ENCODE peak calls at places on chromosomes 7 and 10, in seven cellular contexts. J is mesenchymal stem cell, C is vagina, N is RWPE2, Q is breast epithelium, F is cardiac muscle cell, D is uterus. T is an unnamed sample.

GRCh38 chr10:23174075-23174973 is 17.8 kb upstream of the PTF1A start:
- DNase-seq in J (no peak), C (no peak), N (no peak), Q (no peak), F (no peak), D (no peak), T (no peak)

GRCh38 chr7:2219136-2219535 is 13.6 kb downstream of the MAD1L1 start:
- DNase-seq in J (no peak), C (no peak), N (peak), Q (no peak), F (no peak), D (no peak), T (no peak)

GRCh38 chr10:49749556-49750491 is 12.3 kb downstream of the OGDHL start:
- DNase-seq in J (no peak), C (no peak), N (no peak), Q (no peak), F (no peak), D (no peak), T (no peak)

GRCh38 chr10:57830877-57831535 is 436.7 kb downstream of the IPMK start:
- DNase-seq in J (no peak), C (no peak), N (no peak), Q (no peak), F (no peak), D (no peak), T (no peak)

GRCh38 chr10:87740232-87740631 is 77.8 kb downstream of the ATAD1 start:
- DNase-seq in J (peak), C (no peak), N (no peak), Q (no peak), F (peak), D (no peak), T (no peak)

GRCh38 chr10:69901623-69902505 is 100.2 kb downstream of the COL13A1 start:
- DNase-seq in J (peak), C (no peak), N (no peak), Q (no peak), F (peak), D (peak), T (no peak)

GRCh38 chr10:117972168-117972822 is 74.4 kb downstream of the RAB11FIP2 start:
- DNase-seq in J (no peak), C (no peak), N (no peak), Q (no peak), F (no peak), D (no peak), T (no peak)

GRCh38 chr7:129779602-129780256 is 168.2 kb downstream of the NRF1 start:
- DNase-seq in J (no peak), C (no peak), N (no peak), Q (peak), F (no peak), D (no peak), T (no peak)

GRCh38 chr7:131861620-131862346 is 305.4 kb upstream of the PODXL start:
- DNase-seq in J (no peak), C (no peak), N (no peak), Q (no peak), F (peak), D (no peak), T (no peak)

GRCh38 chr7:45253368-45253767 is 95.8 kb downstream of the RAMP3 start:
- DNase-seq in J (no peak), C (no peak), N (no peak), Q (no peak), F (no peak), D (no peak), T (no peak)

GRCh38 chr7:30237271-30237695 is 47.1 kb upstream of the ZNRF2 start:
- DNase-seq in J (no peak), C (no peak), N (no peak), Q (no peak), F (no peak), D (no peak), T (no peak)

GRCh38 chr10:31963598-31963980 is 35.0 kb upstream of the ARHGAP12 start:
- DNase-seq in J (no peak), C (no peak), N (no peak), Q (no peak), F (no peak), D (no peak), T (no peak)

DNA sequence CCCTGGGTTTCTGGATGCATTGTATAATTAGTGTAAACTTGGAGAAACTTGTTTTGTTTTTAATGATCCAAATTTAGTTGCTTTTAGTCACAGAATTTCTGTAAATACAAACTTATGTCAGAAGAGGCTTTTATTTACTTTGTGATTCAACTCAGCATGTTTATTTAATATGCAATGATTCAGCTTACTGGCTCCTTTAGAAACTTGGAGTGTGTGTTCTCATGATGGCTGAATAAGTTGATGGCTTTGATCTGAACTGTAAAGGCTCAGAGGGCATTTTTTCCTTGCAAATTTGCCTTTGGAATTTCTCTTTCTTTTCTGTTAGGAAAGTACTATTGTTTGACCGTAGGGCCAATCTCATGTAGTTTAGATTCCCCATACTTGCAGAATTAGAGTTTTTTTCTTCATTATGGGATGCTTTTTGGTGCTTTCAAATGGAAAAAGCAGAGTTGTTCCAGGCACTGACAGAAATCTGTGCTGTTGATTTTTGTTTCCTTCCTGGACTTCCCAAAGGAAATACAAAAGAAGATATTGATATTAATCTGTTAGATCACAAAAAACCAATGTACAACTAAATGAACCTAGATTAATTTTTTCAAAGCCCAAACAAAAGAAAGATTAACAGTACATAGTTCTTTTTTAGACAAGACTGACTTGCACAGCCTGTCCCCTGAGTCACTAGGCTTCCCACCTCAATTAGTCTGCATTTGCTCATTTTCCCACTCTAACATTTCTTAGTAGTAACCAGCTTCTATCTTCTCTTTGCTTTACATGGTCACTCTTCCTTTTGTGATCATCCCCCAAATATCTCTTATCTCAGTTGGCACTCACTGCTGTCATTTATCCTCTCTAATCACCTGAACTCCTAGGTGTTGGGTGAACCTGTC is 96.8 kb upstream of the AGR3 start:
- DNase-seq in J (peak), C (no peak), N (no peak), Q (no peak), F (peak), D (no peak), T (no peak)
- H3K27ac ChIP-seq in J (no peak), C (peak), N (no peak), Q (no peak), F (no peak), D (no peak), T (no peak)

GRCh38 chr7:101788517-101788916 is 28.9 kb upstream of the CUX1 start:
- DNase-seq in J (no peak), C (no peak), N (no peak), Q (no peak), F (no peak), D (no peak), T (no peak)
- H3K27ac ChIP-seq in J (no peak), C (no peak), N (no peak), Q (no peak), F (no peak), D (no peak), T (no peak)

GRCh38 chr7:22210355-22210754 is 146.6 kb downstream of the RAPGEF5 start:
- DNase-seq in J (no peak), C (no peak), N (no peak), Q (no peak), F (no peak), D (no peak), T (no peak)
- H3K27ac ChIP-seq in J (no peak), C (no peak), N (peak), Q (no peak), F (no peak), D (no peak), T (no peak)

GRCh38 chr10:76971565-76972170 is 665.9 kb downstream of the KCNMA1 start:
- DNase-seq in J (no peak), C (no peak), N (no peak), Q (no peak), F (no peak), D (no peak), T (no peak)
- H3K27ac ChIP-seq in J (no peak), C (peak), N (no peak), Q (no peak), F (no peak), D (no peak), T (no peak)

DNA sequence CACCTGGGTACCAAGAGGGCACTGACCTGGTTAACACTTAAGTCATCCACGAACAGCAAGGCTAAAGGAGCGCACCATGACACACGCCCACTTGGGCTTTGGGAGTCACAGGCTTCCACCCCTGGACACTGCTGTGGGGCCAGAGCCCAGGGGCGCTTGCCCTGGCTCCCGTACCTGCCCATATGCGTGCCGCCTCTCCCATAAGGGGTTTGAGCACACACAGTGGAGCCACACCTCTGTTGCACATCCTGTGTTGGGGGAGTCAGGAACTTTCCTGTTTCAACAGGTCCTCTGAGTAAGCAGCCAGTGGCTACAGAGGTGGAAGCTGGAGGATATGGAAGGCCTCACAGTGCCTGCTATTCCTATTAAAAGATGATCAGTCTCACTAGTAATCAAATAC is 152.0 kb downstream of the REEP3 start:
- DNase-seq in J (no peak), C (no peak), N (no peak), Q (no peak), F (no peak), D (no peak), T (no peak)
- H3K27ac ChIP-seq in J (no peak), C (no peak), N (peak), Q (peak), F (no peak), D (no peak), T (no peak)

GRCh38 chr7:105007298-105007697 is 6.7 kb upstream of the KMT2E start:
- DNase-seq in J (no peak), C (no peak), N (no peak), Q (no peak), F (no peak), D (no peak), T (no peak)

GRCh38 chr7:105011771-105012502 is 2.1 kb upstream of the KMT2E start:
- DNase-seq in J (peak), C (no peak), N (no peak), Q (no peak), F (no peak), D (peak), T (peak)

GRCh38 chr7:105010538-105011523 is 3.2 kb upstream of the KMT2E start:
- DNase-seq in J (peak), C (no peak), N (no peak), Q (no peak), F (peak), D (no peak), T (no peak)

GRCh38 chr7:105012503-105013282 is 1.3 kb upstream of the KMT2E start:
- DNase-seq in J (peak), C (peak), N (peak), Q (peak), F (peak), D (peak), T (peak)

DNA sequence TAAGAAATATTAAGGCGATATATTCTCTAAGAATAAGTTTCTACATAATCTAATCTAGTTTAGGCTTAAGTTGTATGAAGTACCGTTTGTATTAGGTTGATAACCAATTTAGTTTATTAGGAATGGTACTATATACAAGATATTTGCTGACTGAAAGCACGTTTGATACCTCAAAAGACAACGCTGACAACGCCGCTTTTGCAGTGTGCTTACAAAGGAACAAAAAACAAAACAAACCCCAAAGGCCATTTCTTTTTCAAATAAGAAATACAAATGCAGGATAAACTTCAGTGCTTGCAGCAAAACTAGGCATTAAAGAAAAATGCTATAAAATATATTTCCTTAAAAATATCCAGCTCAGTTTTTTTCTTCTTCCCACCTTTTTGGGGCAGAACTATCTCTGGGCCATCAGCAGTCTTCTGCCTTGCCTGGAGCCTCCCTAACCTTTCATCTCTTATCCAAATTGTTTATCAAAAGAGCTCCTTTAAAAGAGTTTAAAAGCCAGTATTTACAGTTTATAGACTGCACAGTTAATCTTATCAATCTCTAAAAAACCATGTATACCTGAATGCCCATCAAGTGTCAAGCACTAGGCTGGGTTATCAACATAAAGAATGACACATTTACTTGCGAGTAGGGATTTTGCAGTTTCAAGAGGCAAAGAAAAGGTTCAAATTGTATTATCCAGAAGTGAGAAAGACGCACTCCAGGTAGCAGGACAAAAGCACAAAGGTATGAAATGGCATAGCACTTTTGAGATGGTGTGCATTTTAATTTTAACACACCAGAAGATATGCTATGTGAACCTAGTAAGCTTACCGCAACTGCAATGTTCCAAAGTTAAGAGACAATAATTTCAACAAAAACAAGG is 4.1 kb upstream of the KMT2E start:
- DNase-seq in J (no peak), C (no peak), N (no peak), Q (no peak), F (no peak), D (no peak), T (no peak)
- H3K27ac ChIP-seq in J (no peak), C (peak), N (peak), Q (peak), F (peak), D (peak), T (peak)

GRCh38 chr10:56035489-56035888 is 325.6 kb downstream of the ZWINT start:
- DNase-seq in J (no peak), C (no peak), N (no peak), Q (no peak), F (no peak), D (no peak), T (no peak)
- H3K27ac ChIP-seq in J (no peak), C (no peak), N (no peak), Q (no peak), F (no peak), D (no peak), T (no peak)

GRCh38 chr10:21401196-21401595 is 124.3 kb downstream of the SKIDA1 start:
- DNase-seq in J (peak), C (no peak), N (no peak), Q (no peak), F (no peak), D (no peak), T (no peak)

GRCh38 chr10:21399392-21400015 is 126.0 kb downstream of the SKIDA1 start:
- DNase-seq in J (peak), C (no peak), N (peak), Q (no peak), F (peak), D (no peak), T (no peak)

GRCh38 chr10:21403256-21404015 is 122.0 kb downstream of the SKIDA1 start:
- DNase-seq in J (no peak), C (no peak), N (no peak), Q (no peak), F (no peak), D (no peak), T (no peak)

GRCh38 chr10:21405981-21406380 is 119.5 kb downstream of the SKIDA1 start:
- DNase-seq in J (no peak), C (no peak), N (no peak), Q (no peak), F (no peak), D (no peak), T (no peak)

GRCh38 chr10:21402606-21403083 is 122.8 kb downstream of the SKIDA1 start:
- DNase-seq in J (peak), C (no peak), N (no peak), Q (no peak), F (peak), D (no peak), T (no peak)
- H3K27ac ChIP-seq in J (no peak), C (no peak), N (peak), Q (no peak), F (no peak), D (no peak), T (no peak)

DNA sequence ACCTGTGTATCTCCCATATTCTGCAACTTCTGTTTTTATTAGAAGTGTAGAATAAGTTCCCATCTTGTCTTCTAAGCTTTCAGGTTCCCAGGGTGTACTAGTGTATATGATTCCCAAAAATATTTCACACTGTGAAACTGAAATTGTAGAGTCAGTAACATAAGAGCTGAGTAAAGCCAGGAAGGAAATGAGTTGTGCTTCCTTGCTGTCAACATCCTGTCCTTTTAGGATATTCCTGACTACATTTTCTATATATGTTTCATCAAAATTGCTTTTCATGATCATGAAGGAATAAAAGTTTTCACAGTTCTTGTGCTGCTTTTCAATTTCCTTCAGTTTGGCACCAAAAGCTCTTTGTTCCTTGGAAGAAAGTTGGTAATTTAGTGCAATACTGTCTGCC is 15.2 kb downstream of the SAMD9L start:
- DNase-seq in J (no peak), C (no peak), N (no peak), Q (no peak), F (no peak), D (no peak), T (no peak)
- H3K27ac ChIP-seq in J (no peak), C (no peak), N (no peak), Q (no peak), F (no peak), D (no peak), T (no peak)

GRCh38 chr7:141045842-141046630 is 27.8 kb upstream of the TMEM178B start:
- DNase-seq in J (peak), C (no peak), N (no peak), Q (no peak), F (peak), D (no peak), T (no peak)

GRCh38 chr7:141039366-141039765 is 24.6 kb upstream of the MRPS33 start:
- DNase-seq in J (no peak), C (no peak), N (no peak), Q (no peak), F (no peak), D (no peak), T (no peak)

GRCh38 chr7:141045126-141045841 is 28.6 kb upstream of the TMEM178B start:
- DNase-seq in J (peak), C (no peak), N (no peak), Q (no peak), F (no peak), D (no peak), T (no peak)

GRCh38 chr7:141042222-141043193 is 27.8 kb upstream of the MRPS33 start:
- DNase-seq in J (peak), C (no peak), N (no peak), Q (no peak), F (no peak), D (no peak), T (no peak)

DNA sequence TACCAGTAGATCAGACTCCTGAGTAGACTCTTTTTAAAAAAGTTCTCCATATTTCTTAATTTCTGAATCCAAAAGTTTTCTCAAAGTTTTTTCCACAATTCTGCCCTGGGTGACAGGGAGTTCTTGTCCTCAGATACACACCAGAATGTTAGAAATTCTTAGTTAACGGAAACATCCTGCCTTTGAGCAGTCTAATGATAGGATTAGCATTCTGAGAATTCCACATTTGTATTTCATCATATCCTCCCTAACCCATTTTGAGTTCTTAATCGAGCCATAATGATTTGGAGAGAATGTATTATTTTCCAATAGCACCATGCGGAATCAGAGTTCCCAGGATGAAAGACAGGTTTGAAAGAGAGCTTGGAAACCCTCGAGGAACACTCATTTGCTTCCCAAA is 28.9 kb upstream of the MRPS33 start:
- DNase-seq in J (no peak), C (no peak), N (no peak), Q (no peak), F (no peak), D (no peak), T (no peak)
- H3K27ac ChIP-seq in J (peak), C (no peak), N (no peak), Q (no peak), F (no peak), D (no peak), T (no peak)